ENCODE peak calls at places on chromosomes 7 and 10, in eight cellular contexts. P, T, Z, U, Y, L, Q and M are unnamed samples.

GRCh38 chr7:141915565-141915964 is 634 bp upstream of the OR9A4 start:
- DNase-seq in P (no peak), L (no peak), U (no peak), Y (no peak), T (no peak), Q (peak), Z (no peak), M (peak)

GRCh38 chr7:129613016-129613337 is 1.5 kb downstream of the NRF1 start:
- DNase-seq in L (no peak), Z (no peak), Y (no peak), U (no peak), T (no peak), P (no peak), Q (no peak), M (no peak)

GRCh38 chr7:155764432-155764798 is 47.8 kb downstream of the SHH start:
- DNase-seq in Y (no peak), Q (no peak), L (no peak), T (no peak), P (no peak), Z (no peak), U (peak), M (no peak)

GRCh38 chr10:1379601-1380000 is 323.4 kb downstream of the WDR37 start:
- DNase-seq in P (no peak), Q (no peak), Y (no peak), T (no peak), U (no peak), L (no peak), Z (no peak), M (no peak)

GRCh38 chr10:31345886-31346285 is 26.9 kb downstream of the ZEB1 start:
- DNase-seq in U (no peak), P (peak), L (no peak), T (no peak), Z (no peak), Q (no peak), Y (no peak), M (no peak)

GRCh38 chr10:44935961-44936285 is 23.7 kb upstream of the RASSF4 start:
- DNase-seq in P (no peak), U (no peak), Z (no peak), Y (no peak), Q (no peak), T (no peak), L (no peak), M (no peak)

GRCh38 chr7:668139-668871 is 58.2 kb upstream of the DNAAF5 start:
- DNase-seq in U (peak), Y (peak), P (peak), L (peak), T (no peak), Z (peak), Q (no peak), M (no peak)

GRCh38 chr10:30736685-30737232 is 107.2 kb upstream of the LYZL2 start:
- DNase-seq in L (no peak), U (no peak), Y (peak), P (peak), T (no peak), Q (no peak), Z (peak), M (peak)

GRCh38 chr7:12062062-12062461 is 149.0 kb upstream of the TMEM106B start:
- DNase-seq in U (no peak), L (no peak), Y (no peak), Z (no peak), T (peak), Q (no peak), P (no peak), M (no peak)

GRCh38 chr7:13742719-13743640 is 246.5 kb downstream of the ETV1 start:
- DNase-seq in L (peak), Q (no peak), T (peak), P (peak), U (peak), Z (peak), Y (peak), M (no peak)

GRCh38 chr10:109746861-109747260 is 176.4 kb downstream of the XPNPEP1 start:
- DNase-seq in T (no peak), U (no peak), P (no peak), Z (no peak), L (no peak), Y (no peak), Q (no peak), M (no peak)

GRCh38 chr10:35916791-35917190 is 274.7 kb upstream of the FZD8 start:
- DNase-seq in Z (no peak), P (peak), L (no peak), T (no peak), Y (no peak), U (no peak), Q (no peak), M (no peak)

GRCh38 chr7:29977926-29978652 is 11.5 kb downstream of the SCRN1 start:
- DNase-seq in U (no peak), L (no peak), T (peak), P (no peak), Z (no peak), Y (no peak), Q (no peak), M (no peak)

GRCh38 chr7:4552985-4553384 is 129.1 kb upstream of the FOXK1 start:
- DNase-seq in P (no peak), T (no peak), L (no peak), U (no peak), Y (no peak), Q (no peak), Z (no peak), M (no peak)

GRCh38 chr7:14924398-14924797 is 21.8 kb upstream of the DGKB start:
- DNase-seq in P (no peak), Y (no peak), Q (no peak), T (no peak), L (no peak), Z (no peak), U (no peak), M (no peak)

GRCh38 chr10:16392661-16393060 is 44.1 kb upstream of the PTER start:
- DNase-seq in Q (no peak), Y (no peak), P (no peak), L (no peak), T (no peak), U (no peak), Z (no peak), M (no peak)

GRCh38 chr10:34540492-34540891 is 274.6 kb downstream of the PARD3 start:
- DNase-seq in Y (no peak), Z (no peak), T (no peak), P (no peak), L (no peak), Q (no peak), U (no peak), M (no peak)

GRCh38 chr7:116710764-116711452 is 38.9 kb downstream of the MET start:
- DNase-seq in Y (no peak), U (no peak), Z (no peak), Q (no peak), T (no peak), L (no peak), P (no peak), M (no peak)

GRCh38 chr10:82796510-82796909 is 921.5 kb downstream of the NRG3 start:
- DNase-seq in T (no peak), L (no peak), Q (no peak), P (no peak), U (no peak), Z (no peak), Y (no peak), M (no peak)

GRCh38 chr10:114957673-114958072 is 19.7 kb downstream of the TRUB1 start:
- DNase-seq in T (no peak), Z (peak), P (peak), Y (no peak), L (no peak), U (no peak), Q (no peak), M (no peak)

GRCh38 chr7:37052673-37053072 is 328.4 kb upstream of the AOAH start:
- DNase-seq in U (peak), Y (peak), Q (no peak), L (no peak), Z (no peak), P (peak), T (peak), M (no peak)

GRCh38 chr10:73096041-73096451 is 620 bp downstream of the P4HA1 start:
- DNase-seq in Q (no peak), T (peak), Y (peak), L (peak), Z (no peak), P (peak), U (peak), M (peak)

GRCh38 chr7:152522551-152522950 is 86.7 kb upstream of the KMT2C start:
- DNase-seq in T (peak), U (peak), Q (no peak), P (peak), Z (peak), Y (no peak), L (peak), M (no peak)

GRCh38 chr10:17123062-17123661 is 6.4 kb downstream of the CUBN start:
- DNase-seq in P (peak), Z (peak), T (no peak), U (no peak), Y (peak), Q (no peak), L (no peak), M (no peak)

GRCh38 chr10:95819620-95820329 is 63.8 kb downstream of the ENTPD1 start:
- DNase-seq in Y (no peak), U (no peak), P (no peak), Z (no peak), T (no peak), Q (no peak), L (no peak), M (no peak)

GRCh38 chr10:283916-284356 is 148.7 kb downstream of the ZMYND11 start:
- DNase-seq in Y (no peak), T (no peak), U (no peak), Z (no peak), Q (no peak), L (no peak), P (no peak), M (peak)

GRCh38 chr7:108063520-108063933 is 60.6 kb upstream of the LAMB1 start:
- DNase-seq in Y (no peak), Z (no peak), P (no peak), Q (no peak), L (no peak), U (no peak), T (no peak), M (peak)

DNA sequence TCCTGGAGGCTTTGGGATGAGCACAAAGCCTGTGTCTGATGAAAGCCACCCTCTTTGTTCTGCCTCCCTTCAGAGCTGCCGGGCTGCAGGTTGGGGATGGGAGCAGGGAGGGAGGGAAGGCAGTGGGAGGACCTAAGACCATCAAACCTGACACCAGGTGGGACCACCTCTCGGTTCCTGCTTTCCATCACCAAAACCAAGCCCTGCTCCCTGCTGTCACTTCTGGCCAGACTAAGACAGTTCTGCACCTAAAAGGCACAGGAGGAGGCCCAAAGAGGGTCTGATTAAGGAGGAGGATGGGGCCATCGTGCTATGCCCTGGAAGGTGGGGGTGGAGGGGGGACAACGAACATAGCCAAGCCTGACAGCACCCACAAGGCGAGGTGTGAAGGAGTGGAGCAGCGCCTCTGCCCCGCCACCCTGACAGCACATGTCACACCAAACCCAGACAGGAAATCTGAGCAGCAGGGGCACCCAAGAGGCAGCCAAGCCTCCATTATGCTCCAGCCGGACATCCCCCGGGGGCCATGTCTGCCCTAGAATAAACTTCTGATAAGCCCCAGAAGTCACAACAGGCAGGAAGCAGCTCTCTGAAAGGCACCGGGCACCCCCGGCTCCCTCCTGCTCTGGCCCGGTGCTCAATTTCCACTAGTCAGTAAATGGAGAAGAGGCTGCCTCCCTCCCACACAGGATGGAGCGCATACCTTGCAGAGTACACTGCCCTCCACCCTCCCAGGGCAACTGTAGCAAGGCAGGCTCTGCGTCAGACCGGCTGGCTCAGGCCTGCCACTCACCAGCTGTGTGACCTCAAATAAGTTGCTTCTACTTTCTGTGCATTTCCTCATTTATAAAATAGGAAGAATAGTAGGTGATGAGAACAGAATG is 48.9 kb downstream of the DLG5 start:
- DNase-seq in Z (peak), Q (no peak), P (peak), Y (peak), T (peak), U (peak), L (peak), M (peak)
- H3K4me3 ChIP-seq in Z (no peak), Q (no peak), P (no peak), Y (no peak), T (no peak), U (no peak), L (no peak), M (no peak)

GRCh38 chr7:6399351-6399750 is 48.4 kb downstream of the DAGLB start:
- DNase-seq in Y (no peak), L (peak), Z (no peak), P (no peak), Q (no peak), T (no peak), U (no peak), M (no peak)
- H3K4me3 ChIP-seq in Y (no peak), L (no peak), Z (no peak), P (no peak), Q (peak), T (no peak), U (peak), M (no peak)

GRCh38 chr10:6128591-6129383 is 40.0 kb downstream of the RBM17 start:
- DNase-seq in P (peak), L (peak), Q (no peak), Z (no peak), T (no peak), U (no peak), Y (peak), M (no peak)
- H3K4me3 ChIP-seq in P (peak), L (no peak), Q (peak), Z (no peak), T (no peak), U (peak), Y (no peak), M (no peak)

DNA sequence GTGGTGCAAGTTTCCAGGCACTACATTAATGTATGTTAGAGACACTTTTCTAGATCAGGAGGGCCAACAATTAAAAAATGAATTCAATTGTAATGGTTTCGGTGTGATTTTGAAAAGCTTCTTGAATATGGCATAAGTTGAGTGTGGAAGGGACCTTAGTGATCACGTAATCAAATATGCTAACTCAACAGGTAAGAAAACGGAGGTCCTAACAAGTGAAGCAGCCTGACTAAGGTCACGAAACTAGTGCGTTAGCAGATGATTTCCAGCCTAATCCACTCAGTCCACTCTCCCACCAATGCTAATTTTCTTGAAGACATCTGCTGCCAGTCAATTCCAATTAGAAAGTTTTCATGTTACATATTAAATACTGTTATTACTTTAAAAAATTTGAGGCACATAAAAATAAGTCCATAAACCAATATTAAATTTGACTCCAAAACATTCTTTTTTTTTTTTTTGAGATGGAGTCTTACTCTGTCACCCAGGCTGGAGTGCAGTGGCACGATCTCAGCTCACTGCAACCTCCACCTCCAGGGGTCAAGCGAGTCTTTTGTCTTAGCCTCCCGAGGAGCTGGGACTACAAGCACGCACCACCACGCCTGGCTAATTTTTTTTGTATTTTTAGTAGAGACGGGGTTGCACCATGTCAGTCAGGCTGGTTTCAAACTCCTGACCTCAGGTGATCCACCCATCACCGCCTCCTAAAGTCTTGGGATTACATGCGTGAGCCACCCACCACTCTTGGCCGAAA is 2.3 kb upstream of the RSBN1L start:
- DNase-seq in P (no peak), Y (no peak), L (no peak), T (peak), Q (no peak), Z (no peak), U (no peak), M (no peak)
- H3K4me3 ChIP-seq in P (peak), Y (no peak), L (no peak), T (peak), Q (peak), Z (peak), U (no peak), M (no peak)

GRCh38 chr10:119653209-119653608 is 2.0 kb downstream of the BAG3 start:
- DNase-seq in P (peak), Z (no peak), L (no peak), T (no peak), U (no peak), Y (no peak), Q (no peak), M (no peak)

GRCh38 chr10:119650692-119651513 is at the start of gene BAG3:
- DNase-seq in U (peak), Q (no peak), T (peak), L (peak), P (peak), Z (peak), Y (peak), M (no peak)

GRCh38 chr10:119651514-119652327 is 541 bp downstream of the BAG3 start:
- DNase-seq in Y (no peak), Q (no peak), U (peak), T (peak), Z (no peak), P (no peak), L (no peak), M (no peak)

GRCh38 chr10:119652361-119652760 is 1.2 kb downstream of the BAG3 start:
- DNase-seq in Y (no peak), L (no peak), T (peak), P (peak), Q (no peak), U (no peak), Z (peak), M (no peak)

DNA sequence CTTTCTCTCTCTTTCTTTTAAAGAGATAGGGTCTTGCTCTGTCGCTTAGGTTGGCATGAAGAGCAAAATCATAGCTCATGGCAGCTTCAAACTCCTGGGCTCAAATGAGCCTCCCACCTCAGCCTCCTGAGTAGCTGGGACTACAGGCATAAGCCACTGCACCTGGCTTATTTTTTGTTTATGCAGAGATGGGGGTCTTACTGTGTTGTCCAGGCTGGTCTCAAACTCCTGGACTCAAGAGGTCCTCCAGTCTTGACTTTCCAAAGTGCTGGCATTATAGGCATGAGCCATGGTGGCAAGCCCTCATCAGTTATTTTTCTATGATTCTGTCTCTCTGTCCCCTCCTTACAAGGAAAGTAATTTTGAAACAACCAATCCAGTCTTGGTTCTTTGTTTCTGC is 1.1 kb upstream of the BAG3 start:
- DNase-seq in U (no peak), T (no peak), L (no peak), P (no peak), Y (no peak), Z (no peak), Q (no peak), M (no peak)
- H3K4me3 ChIP-seq in U (no peak), T (no peak), L (no peak), P (no peak), Y (no peak), Z (no peak), Q (no peak), M (no peak)

DNA sequence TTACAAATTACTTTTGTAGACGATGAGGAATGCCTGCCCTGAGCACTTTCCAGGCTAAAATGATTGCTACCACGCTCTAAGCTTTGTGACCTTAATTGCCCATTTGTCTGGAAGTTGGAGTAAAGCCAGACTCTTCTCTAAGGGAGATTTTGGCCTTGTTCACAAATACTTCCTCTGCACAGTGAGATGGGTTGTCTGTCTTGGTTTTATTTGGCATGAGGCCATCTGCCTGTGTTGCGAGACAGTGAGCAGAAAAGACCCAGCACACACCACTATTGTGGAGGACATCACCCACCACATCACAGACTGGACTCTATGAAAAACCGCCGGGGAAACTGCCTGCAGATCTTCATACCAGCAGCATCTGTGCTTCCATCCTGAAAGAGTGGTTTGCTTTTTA is 138.4 kb downstream of the BICC1 start:
- DNase-seq in Z (peak), Q (no peak), L (peak), U (peak), Y (peak), T (peak), P (peak), M (no peak)
- H3K4me3 ChIP-seq in Z (no peak), Q (no peak), L (no peak), U (no peak), Y (no peak), T (no peak), P (no peak), M (no peak)

DNA sequence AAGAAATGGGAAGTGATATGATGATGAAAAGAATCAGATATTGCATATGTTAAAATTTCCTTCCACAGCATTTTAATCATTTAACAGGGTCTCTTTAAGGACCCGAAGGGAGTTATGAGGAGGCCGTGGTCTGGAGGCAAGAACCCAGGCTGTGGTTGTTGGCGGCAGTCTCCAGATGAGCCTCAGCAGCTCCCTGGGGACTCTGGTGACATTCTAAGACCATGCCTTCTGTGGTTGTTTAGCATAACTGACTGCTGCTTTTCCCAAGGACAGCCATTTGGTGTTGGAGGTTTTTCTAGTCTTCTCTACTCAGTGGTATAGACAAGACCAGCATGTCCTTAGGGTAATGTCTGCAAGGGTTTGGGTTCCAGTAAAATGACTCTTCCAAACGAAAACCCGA is 182.9 kb downstream of the TAX1BP1 start:
- DNase-seq in Z (no peak), L (no peak), T (no peak), Q (no peak), U (peak), Y (no peak), P (no peak), M (no peak)
- H3K4me3 ChIP-seq in Z (no peak), L (no peak), T (no peak), Q (no peak), U (no peak), Y (no peak), P (no peak), M (no peak)

GRCh38 chr10:97632949-97633884 is at the start of gene MORN4:
- DNase-seq in Q (no peak), Y (peak), T (no peak), U (peak), P (peak), L (peak), Z (peak), M (peak)
- H3K4me3 ChIP-seq in Q (peak), Y (peak), T (no peak), U (peak), P (peak), L (peak), Z (peak), M (peak)